ENCODE peak calls at places on chromosomes 4 and X, in eight cellular contexts. F, W, G, O, Q, L, I and D are unnamed samples.

GRCh38 chr4:76665139-76665538 is 230.1 kb downstream of the SHROOM3 start:
- DNase-seq in F (no peak), W (peak; percentile 100), G (no peak), O (no peak), Q (peak; percentile 97), L (no peak), I (no peak), D (peak; percentile 96)

GRCh38 chr4:161577604-161578301 is 586.0 kb downstream of the FSTL5 start:
- DNase-seq in F (no peak), W (no peak), G (peak; percentile 84), O (no peak), Q (peak; percentile 57), L (no peak), I (no peak), D (no peak)

GRCh38 chr4:118005883-118006282 is 28.4 kb upstream of the NDST3 start:
- DNase-seq in F (no peak), W (no peak), G (peak; percentile 9), O (no peak), Q (no peak), L (no peak), I (no peak), D (no peak)

GRCh38 chr4:74308215-74308614 is at the start of gene EPGN:
- DNase-seq in F (no peak), W (no peak), G (no peak), O (no peak), Q (peak; percentile 92), L (no peak), I (no peak), D (no peak)

GRCh38 chr4:173370130-173370476 is 651 bp upstream of the SAP30 start:
- DNase-seq in F (peak; percentile 62), W (no peak), G (no peak), O (peak; percentile 77), Q (no peak), L (peak; percentile 48), I (peak; percentile 60), D (no peak)

GRCh38 chrX:55342533-55343501 is 78.1 kb upstream of the PAGE3 start:
- DNase-seq in F (no peak), W (peak; percentile 33), G (no peak), O (no peak), Q (peak; percentile 43), L (peak; percentile 15), I (no peak), D (peak; percentile 53)

GRCh38 chr4:38089961-38090360 is 129.8 kb downstream of the PTTG2 start:
- DNase-seq in F (no peak), W (no peak), G (peak; percentile 79), O (no peak), Q (no peak), L (no peak), I (no peak), D (no peak)

GRCh38 chr4:110310795-110311194 is 112.4 kb upstream of the ELOVL6 start:
- DNase-seq in F (no peak), W (no peak), G (no peak), O (no peak), Q (no peak), L (no peak), I (no peak), D (no peak)

GRCh38 chr4:73450398-73451004 is 14.5 kb downstream of the AFP start:
- DNase-seq in F (no peak), W (no peak), G (peak; percentile 64), O (peak; percentile 38), Q (peak; percentile 77), L (no peak), I (peak; percentile 6), D (no peak)

GRCh38 chrX:9257718-9258117 is 207.1 kb upstream of the TBL1X start:
- DNase-seq in F (no peak), W (no peak), G (no peak), O (no peak), Q (no peak), L (no peak), I (no peak), D (no peak)

GRCh38 chrX:154352012-154352401 is 22.4 kb downstream of the FLNA start:
- DNase-seq in F (no peak), W (no peak), G (no peak), O (no peak), Q (no peak), L (no peak), I (no peak), D (no peak)

GRCh38 chr4:187603093-187603395 is 392.5 kb upstream of the ZFP42 start:
- DNase-seq in F (no peak), W (no peak), G (peak; percentile 89), O (no peak), Q (no peak), L (no peak), I (no peak), D (no peak)

GRCh38 chr4:10086506-10087120 is 30.0 kb downstream of the WDR1 start:
- DNase-seq in F (no peak), W (no peak), G (no peak), O (no peak), Q (no peak), L (no peak), I (no peak), D (no peak)

GRCh38 chrX:40078489-40079288 is 19.1 kb downstream of the BCOR start:
- DNase-seq in F (no peak), W (no peak), G (no peak), O (peak; percentile 15), Q (no peak), L (no peak), I (no peak), D (no peak)

GRCh38 chr4:182062936-182063335 is 180.3 kb upstream of the TENM3 start:
- DNase-seq in F (no peak), W (no peak), G (peak; percentile 19), O (no peak), Q (peak; percentile 23), L (no peak), I (no peak), D (no peak)

GRCh38 chrX:74924449-74925209 is 623 bp downstream of the NEXMIF start:
- DNase-seq in F (no peak), W (peak; percentile 0), G (peak; percentile 1), O (peak; percentile 33), Q (no peak), L (peak; percentile 15), I (no peak), D (peak; percentile 33)
- H3K27me3 ChIP-seq in F (peaks cover 7% of the 10 kb centered on the region), W (no peaks in the 10 kb centered on the region), G (peaks cover 22% of the 10 kb centered on the region), O (no peaks in the 10 kb centered on the region), Q (peaks cover 24% of the 10 kb centered on the region), L (no peaks in the 10 kb centered on the region), I (no peaks in the 10 kb centered on the region), D (no peaks in the 10 kb centered on the region)

GRCh38 chrX:489805-490204 is 103.1 kb upstream of the PPP2R3B start:
- DNase-seq in F (no peak), W (no peak), G (no peak), O (no peak), Q (no peak), L (no peak), I (no peak), D (no peak)

GRCh38 chrX:486325-486724 is 99.6 kb upstream of the PPP2R3B start:
- DNase-seq in F (no peak), W (no peak), G (no peak), O (no peak), Q (no peak), L (no peak), I (no peak), D (no peak)

GRCh38 chrX:485368-485767 is 98.7 kb upstream of the PPP2R3B start:
- DNase-seq in F (no peak), W (no peak), G (no peak), O (no peak), Q (no peak), L (no peak), I (no peak), D (no peak)

GRCh38 chrX:482702-483203 is 96.0 kb upstream of the PPP2R3B start:
- DNase-seq in F (no peak), W (no peak), G (no peak), O (no peak), Q (no peak), L (no peak), I (no peak), D (no peak)

DNA sequence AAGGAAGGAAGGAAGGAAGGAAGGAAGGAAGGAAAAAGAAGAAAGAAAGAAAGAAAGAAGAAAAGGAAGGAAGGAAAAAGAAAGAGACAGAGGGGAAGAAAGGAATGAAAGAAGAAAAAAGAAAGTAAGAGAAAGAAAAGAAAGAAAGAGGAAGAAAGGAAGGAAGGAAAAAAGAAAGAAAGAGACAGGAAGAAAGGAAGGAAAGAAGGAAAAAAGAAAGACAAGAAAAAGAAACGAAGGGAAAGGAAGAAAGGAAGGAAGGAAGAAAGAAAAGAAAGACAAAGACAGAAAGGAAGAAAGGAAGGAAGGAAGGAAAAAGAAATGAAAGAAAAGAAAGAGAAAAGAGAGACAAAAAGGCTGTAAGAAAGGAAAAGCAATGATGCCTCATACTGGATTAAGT is 101.1 kb upstream of the PPP2R3B start:
- DNase-seq in F (no peak), W (no peak), G (no peak), O (no peak), Q (no peak), L (no peak), I (no peak), D (no peak)
- H3K27me3 ChIP-seq in F (no peaks in the 10 kb centered on the region), W (no peaks in the 10 kb centered on the region), G (no peaks in the 10 kb centered on the region), O (no peaks in the 10 kb centered on the region), Q (peaks cover 3% of the 10 kb centered on the region), L (no peaks in the 10 kb centered on the region), I (no peaks in the 10 kb centered on the region), D (no peaks in the 10 kb centered on the region)

GRCh38 chr4:5973486-5974220 is 44.6 kb downstream of the C4orf50 start:
- DNase-seq in F (no peak), W (no peak), G (no peak), O (no peak), Q (no peak), L (no peak), I (no peak), D (no peak)

GRCh38 chr4:5971077-5971447 is 47.2 kb downstream of the C4orf50 start:
- DNase-seq in F (no peak), W (no peak), G (no peak), O (no peak), Q (no peak), L (no peak), I (no peak), D (no peak)

GRCh38 chr4:5974321-5974720 is 43.9 kb downstream of the C4orf50 start:
- DNase-seq in F (no peak), W (no peak), G (no peak), O (no peak), Q (no peak), L (no peak), I (no peak), D (no peak)

GRCh38 chr4:5972571-5972970 is 45.7 kb downstream of the C4orf50 start:
- DNase-seq in F (no peak), W (no peak), G (no peak), O (no peak), Q (no peak), L (no peak), I (no peak), D (no peak)

DNA sequence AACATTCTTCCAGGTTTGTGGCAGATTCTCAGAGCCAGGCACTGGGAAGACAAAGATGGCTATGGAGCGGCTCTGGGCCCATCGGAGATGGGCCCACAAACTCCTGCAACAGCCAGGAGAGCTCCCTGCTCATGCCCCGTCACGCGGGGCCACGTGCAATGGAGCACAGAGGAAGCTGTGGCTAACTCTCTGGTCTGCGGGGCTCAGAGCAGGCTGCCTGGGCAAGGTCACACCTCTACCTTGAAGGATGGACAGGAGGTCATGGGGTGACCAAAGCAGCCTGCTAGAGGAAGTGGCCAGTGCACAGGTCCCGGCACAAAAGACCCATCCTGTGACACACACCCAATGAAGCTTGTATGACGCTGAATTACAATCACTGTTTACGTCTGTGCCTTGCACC is 45.2 kb downstream of the C4orf50 start:
- DNase-seq in F (no peak), W (no peak), G (no peak), O (no peak), Q (no peak), L (no peak), I (no peak), D (no peak)
- H3K27me3 ChIP-seq in F (peaks cover 76% of the 10 kb centered on the region), W (peaks cover 2% of the 10 kb centered on the region), G (no peaks in the 10 kb centered on the region), O (no peaks in the 10 kb centered on the region), Q (peaks cover 13% of the 10 kb centered on the region), L (no peaks in the 10 kb centered on the region), I (no peaks in the 10 kb centered on the region), D (no peaks in the 10 kb centered on the region)

GRCh38 chrX:149715468-149715867 is 3.6 kb downstream of the MAGEA11 start:
- DNase-seq in F (no peak), W (no peak), G (no peak), O (no peak), Q (no peak), L (no peak), I (no peak), D (no peak)
- H3K27me3 ChIP-seq in F (no peaks in the 10 kb centered on the region), W (no peaks in the 10 kb centered on the region), G (no peaks in the 10 kb centered on the region), O (no peaks in the 10 kb centered on the region), Q (peaks cover 25% of the 10 kb centered on the region), L (no peaks in the 10 kb centered on the region), I (no peaks in the 10 kb centered on the region), D (no peaks in the 10 kb centered on the region)